ENCODE peak calls at places on chromosomes 3 and 15, in six cellular contexts. Q is SK-N-SH, C is GM12878, S is K562, D is H1, N is HepG2. P is an unnamed sample.

GRCh38 chr3:195889843-195890407 is 18.4 kb downstream of the TNK2 start:
- DNase-seq in Q (no peak), N (no peak), D (peak), S (no peak), C (no peak), P (no peak)

GRCh38 chr3:140711719-140712086 is 33.8 kb downstream of the TRIM42 start:
- DNase-seq in Q (no peak), S (no peak), C (no peak), D (no peak), N (no peak), P (no peak)

GRCh38 chr15:70299931-70300858 is 202.5 kb upstream of the TLE3 start:
- DNase-seq in S (no peak), C (peak), Q (no peak), D (no peak), N (no peak), P (no peak)

GRCh38 chr3:127420825-127421224 is 133.0 kb upstream of the PRR20G start:
- DNase-seq in Q (no peak), D (peak), C (no peak), S (no peak), N (no peak), P (no peak)

GRCh38 chr15:26323564-26323963 is 449.3 kb downstream of the GABRB3 start:
- DNase-seq in Q (no peak), S (no peak), D (no peak), N (no peak), C (no peak), P (no peak)

GRCh38 chr3:156643729-156644389 is 30.5 kb upstream of the TIPARP start:
- DNase-seq in Q (no peak), D (no peak), S (peak), N (no peak), C (peak), P (no peak)

GRCh38 chr3:58691997-58692396 is 25.4 kb upstream of the FAM3D start:
- DNase-seq in S (no peak), Q (no peak), D (no peak), N (no peak), C (no peak), P (peak)

GRCh38 chr15:81754078-81754477 is 291.7 kb downstream of the MEX3B start:
- DNase-seq in C (no peak), S (no peak), N (no peak), Q (no peak), D (no peak), P (no peak)

GRCh38 chr3:38907426-38907825 is 91.4 kb upstream of the SCN10A start:
- DNase-seq in S (no peak), Q (no peak), D (no peak), C (no peak), N (no peak), P (no peak)

GRCh38 chr3:48426401-48426909 is 3.4 kb downstream of the PLXNB1 start:
- DNase-seq in D (no peak), S (no peak), C (no peak), Q (peak), N (no peak), P (no peak)

GRCh38 chr15:59401810-59402569 is 29.3 kb upstream of the MYO1E start:
- DNase-seq in Q (no peak), S (no peak), C (no peak), D (no peak), N (no peak), P (no peak)

GRCh38 chr15:69469467-69470191 is 17.0 kb downstream of the RPLP1 start:
- DNase-seq in C (no peak), Q (no peak), S (peak), D (no peak), N (no peak), P (no peak)

GRCh38 chr3:171256445-171257250 is 203.6 kb downstream of the TNIK start:
- DNase-seq in S (no peak), N (no peak), C (no peak), Q (no peak), D (no peak), P (no peak)

GRCh38 chr15:81106560-81106959 is 27.5 kb upstream of the CFAP161 start:
- DNase-seq in Q (peak), D (peak), S (peak), C (peak), N (peak), P (peak)

DNA sequence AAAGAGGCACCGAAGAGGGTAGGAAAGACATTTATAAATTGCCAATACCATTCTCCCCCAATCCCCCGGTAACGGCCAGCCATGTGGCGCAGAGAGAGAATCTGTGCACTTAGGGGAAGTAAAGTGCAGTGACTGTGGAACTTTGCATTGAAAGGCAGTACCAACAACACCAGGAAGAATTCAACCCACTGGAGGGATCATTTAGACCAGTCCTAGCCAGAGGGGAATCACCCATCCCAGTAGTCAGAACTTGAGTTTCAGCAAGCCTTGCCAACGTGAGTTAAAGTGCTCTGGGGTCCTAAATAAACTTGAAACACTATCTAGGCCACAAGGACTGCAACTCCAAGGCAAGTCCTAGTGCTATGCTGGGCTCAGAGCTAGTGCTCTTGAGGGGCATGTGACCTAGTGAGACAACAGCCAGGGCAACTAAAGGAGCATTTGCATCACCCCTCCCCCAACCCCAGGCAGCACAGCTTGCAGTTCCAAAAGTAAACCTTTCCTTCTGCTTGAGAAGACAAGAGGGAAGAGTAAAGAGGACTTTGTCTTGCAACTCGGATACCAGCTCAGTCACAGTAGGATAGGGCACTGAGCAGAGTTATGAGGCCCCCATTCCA is 15.0 kb downstream of the CEP70 start:
- DNase-seq in S (no peak), Q (no peak), N (no peak), D (no peak), C (no peak), P (no peak)
- TF ChIP-seq CHD2 in S (no peak), Q (no peak), N (no peak), D (no peak), C (no peak), P (no peak)

DNA sequence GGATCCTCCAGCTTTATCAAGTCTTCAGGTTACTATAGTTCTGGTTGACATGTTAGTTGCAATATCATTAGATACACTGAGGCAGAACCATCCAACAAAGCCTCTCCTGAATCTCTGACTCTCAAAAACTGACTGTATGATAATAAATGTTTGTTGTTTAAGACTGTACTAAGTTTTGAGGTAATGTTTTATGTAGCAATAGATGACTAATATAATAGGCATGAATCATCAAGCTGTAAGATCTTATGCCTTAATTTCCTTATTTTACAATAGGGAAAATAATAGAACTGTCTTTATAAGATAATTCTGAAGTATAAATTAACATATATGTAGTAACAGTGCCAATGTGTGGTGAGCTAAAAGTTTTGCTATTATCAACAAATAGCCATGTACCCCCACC is 88.9 kb upstream of the TBC1D5 start:
- DNase-seq in Q (no peak), D (no peak), C (no peak), N (no peak), S (no peak), P (no peak)
- TF ChIP-seq CHD2 in Q (no peak), D (no peak), C (no peak), N (no peak), S (no peak), P (no peak)

DNA sequence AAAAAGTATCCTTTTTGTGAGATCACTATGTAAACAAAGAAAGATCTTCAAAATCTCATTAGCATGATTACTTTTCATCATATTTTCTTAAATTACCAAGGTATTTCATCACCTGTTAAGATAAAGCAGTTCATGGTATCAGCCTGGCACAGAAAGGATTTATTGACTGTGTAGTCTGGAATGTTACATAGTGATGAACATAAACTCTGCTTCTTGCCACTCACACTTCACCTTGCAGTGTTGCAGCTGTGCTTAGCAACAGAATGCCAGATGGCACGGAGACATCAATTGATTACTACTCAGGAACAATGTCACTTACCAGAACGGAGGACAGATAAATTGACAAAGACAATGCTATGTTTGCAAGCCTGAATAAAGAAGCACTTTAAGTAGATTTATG is 14.9 kb upstream of the BCHE start:
- DNase-seq in Q (no peak), D (no peak), C (no peak), S (no peak), N (no peak), P (no peak)
- TF ChIP-seq CHD2 in Q (no peak), D (no peak), C (no peak), S (no peak), N (no peak), P (no peak)

DNA sequence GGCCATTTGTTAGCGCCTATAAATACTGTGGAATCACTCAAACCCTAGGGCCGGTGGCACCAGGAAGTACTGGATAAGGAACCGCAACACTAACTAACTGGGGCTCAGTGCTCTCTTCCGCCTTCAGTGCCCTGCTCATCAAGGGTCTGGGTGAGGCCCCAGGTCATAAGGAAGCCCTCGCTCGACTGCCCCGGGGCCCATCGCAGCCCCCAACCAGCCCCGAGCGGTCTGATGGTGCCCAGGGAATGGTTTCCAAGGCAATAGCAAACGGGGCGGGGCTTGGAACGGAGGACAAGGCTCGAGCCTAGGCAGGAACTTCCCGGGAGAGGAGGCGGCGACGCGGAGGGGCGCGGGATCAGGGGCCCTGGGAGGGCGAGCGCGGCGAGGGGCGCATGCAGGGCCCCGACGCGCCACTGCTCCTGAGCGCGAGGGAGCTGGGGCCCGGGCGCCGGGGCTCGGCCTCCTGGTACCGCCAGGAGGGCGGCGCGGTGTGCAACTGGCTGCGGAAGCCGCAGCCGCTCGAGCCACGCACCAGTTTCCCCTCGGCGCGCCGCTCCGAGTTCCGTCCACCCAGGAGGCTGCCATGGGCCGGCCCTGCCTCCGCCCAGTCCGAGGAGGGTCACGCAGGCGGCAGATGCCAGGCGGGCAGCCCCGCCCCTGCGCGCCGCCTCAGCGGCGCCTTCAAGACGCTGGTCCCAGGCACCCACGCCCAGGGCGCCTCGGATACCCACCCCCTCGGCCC is at the start of gene TTLL3:
- DNase-seq in S (peak), N (no peak), D (peak), Q (peak), C (no peak), P (peak)
- TF ChIP-seq CHD2 in S (no peak), N (no peak), D (no peak), Q (no peak), C (no peak), P (no peak)

DNA sequence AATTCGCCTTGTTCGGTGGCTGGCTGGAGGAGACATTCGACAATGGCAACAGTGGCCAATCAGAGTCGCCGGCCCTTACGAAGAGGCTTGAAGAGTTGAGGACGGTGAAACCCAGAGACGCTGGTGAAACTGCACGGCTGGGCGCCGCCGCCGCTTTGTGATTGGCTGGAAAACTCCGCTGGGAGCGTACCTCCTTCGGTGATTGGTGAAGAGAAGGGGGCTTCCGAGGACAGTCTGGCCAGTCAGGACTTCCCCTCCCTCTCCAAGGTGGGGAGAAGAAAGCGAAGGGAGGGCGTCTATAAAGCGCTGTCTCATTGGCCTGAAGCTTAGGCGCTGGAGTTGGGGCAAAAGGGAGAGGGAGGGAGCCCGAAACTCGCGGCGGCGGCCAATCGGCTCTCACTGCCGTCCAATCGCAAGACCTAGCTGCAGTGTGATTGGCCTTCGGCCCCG is 554 bp upstream of the GSK3B start:
- DNase-seq in N (peak), Q (peak), S (peak), D (no peak), C (peak), P (peak)
- TF ChIP-seq CHD2 in N (no peak), Q (peak), S (peak), D (peak), C (peak), P (no peak)

P was measured in A549.